ENCODE peak calls at places on chromosomes 4 and X, in seven cellular contexts. X is Panc1, O is GM12878, C is HCT116, J is K562, S is endothelial cell of umbilical vein, M is stomach. Z is an unnamed sample. For H3K27me3, the result is how much of the 10 kb centered on the place peaks cover.

GRCh38 chr4:56863441-56864129 is 42.1 kb upstream of the SPINK2 start:
- DNase-seq in X (no peak), O (no peak), M (no peak), S (no peak), C (no peak), J (no peak), Z (no peak)

GRCh38 chr4:122784261-122784660 is 42.4 kb upstream of the FGF2 start:
- DNase-seq in S (no peak), C (no peak), M (no peak), J (no peak), X (no peak), O (no peak), Z (no peak)

GRCh38 chr4:124910327-124910726 is 197.8 kb upstream of the ANKRD50 start:
- DNase-seq in X (no peak), M (no peak), J (no peak), O (no peak), S (no peak), C (no peak), Z (no peak)

GRCh38 chrX:34848281-34848680 is 94.3 kb upstream of the FAM47B start:
- DNase-seq in S (no peak), C (no peak), M (no peak), J (no peak), X (no peak), O (no peak), Z (no peak)

GRCh38 chr4:150302553-150302952 is 224.3 kb downstream of the DCLK2 start:
- DNase-seq in J (peak), C (peak), M (no peak), S (peak), X (no peak), O (no peak), Z (no peak)

GRCh38 chr4:150579591-150580234 is 2.2 kb upstream of the MAB21L2 start:
- DNase-seq in O (no peak), S (no peak), X (no peak), C (no peak), M (no peak), J (no peak), Z (no peak)

GRCh38 chr4:124144302-124144701 is 568.2 kb downstream of the ANKRD50 start:
- DNase-seq in C (no peak), M (no peak), J (no peak), X (no peak), O (no peak), S (peak), Z (no peak)

GRCh38 chrX:41761702-41762101 is 37.7 kb downstream of the GPR82 start:
- DNase-seq in X (no peak), O (no peak), J (no peak), M (no peak), S (no peak), C (no peak), Z (no peak)

GRCh38 chrX:154529206-154529612 is 13.2 kb upstream of the FAM3A start:
- DNase-seq in O (no peak), M (no peak), C (no peak), J (no peak), S (no peak), X (no peak), Z (no peak)

GRCh38 chr4:178553201-178553600 is 1111.0 kb upstream of the AGA start:
- DNase-seq in S (no peak), M (no peak), X (no peak), O (no peak), C (no peak), J (no peak), Z (no peak)

GRCh38 chr4:178554352-178554751 is 1112.1 kb upstream of the AGA start:
- DNase-seq in J (no peak), O (no peak), X (no peak), M (no peak), S (no peak), C (no peak), Z (no peak)

DNA sequence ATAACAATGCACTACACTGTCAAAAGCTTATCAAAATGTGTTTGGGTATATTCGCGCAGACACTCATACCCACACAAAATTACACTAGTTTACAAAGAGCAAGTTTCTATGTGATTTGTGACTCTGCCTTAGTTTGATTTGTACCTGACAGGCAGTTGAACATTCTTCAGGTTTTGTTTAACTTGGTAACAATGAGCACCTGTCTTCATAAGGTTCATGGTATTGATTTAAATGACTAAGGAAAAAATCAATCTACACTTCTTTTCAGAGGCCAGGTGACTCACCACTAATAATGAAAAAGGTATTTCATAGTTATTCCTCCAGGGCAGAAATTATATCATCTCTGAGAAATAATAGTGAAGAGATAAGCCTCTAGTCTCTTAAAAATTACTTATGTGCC is 1114.6 kb upstream of the AGA start:
- DNase-seq in O (no peak), M (no peak), C (peak), J (no peak), X (no peak), S (no peak), Z (no peak)
- H3K27me3 ChIP-seq in O (under half), M (under half), C (under half), J (under half), X (under half), S (under half), Z (under half)

GRCh38 chr4:109091754-109092409 is 210.6 kb downstream of the COL25A1 start:
- DNase-seq in M (no peak), S (no peak), J (no peak), X (no peak), O (no peak), C (no peak), Z (no peak)
- TF ChIP-seq POLR2AphosphoS5 in M (no peak), S (no peak), J (no peak), X (no peak), O (no peak), C (no peak), Z (no peak)

GRCh38 chr4:120070191-120070590 is 3.5 kb upstream of the MAD2L1 start:
- DNase-seq in O (no peak), X (no peak), S (peak), C (no peak), J (no peak), M (no peak), Z (no peak)
- H3K4me3 ChIP-seq in O (no peak), X (no peak), S (no peak), C (no peak), J (no peak), M (no peak), Z (no peak)

DNA sequence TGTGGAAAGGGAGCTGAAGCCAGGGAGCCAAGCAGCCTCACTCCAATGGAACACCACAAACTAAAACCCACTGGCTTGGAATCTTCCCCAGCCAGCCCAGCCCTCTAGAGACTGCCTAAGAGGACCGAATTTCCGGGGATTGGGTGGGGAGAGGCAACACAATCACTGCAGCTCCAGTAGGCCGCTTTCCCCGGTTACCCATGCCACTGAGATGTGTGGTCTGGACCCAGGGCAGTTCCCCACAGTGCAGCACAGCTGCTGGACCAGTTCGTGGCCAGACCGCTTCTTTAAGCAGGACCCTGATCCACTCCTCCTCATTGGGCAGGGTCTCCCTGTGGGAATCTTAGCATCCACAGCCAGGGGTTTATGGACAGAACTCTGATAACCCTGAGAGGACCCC is 91.9 kb upstream of the PAGE3 start:
- DNase-seq in O (no peak), S (no peak), J (no peak), X (no peak), M (no peak), C (no peak), Z (no peak)
- H3K27me3 ChIP-seq in O (under half), S (under half), J (under half), X (under half), M (under half), C (under half), Z (under half)

Z was measured in upper lobe of left lung.